ENCODE peak calls at places on chromosomes 16 and 17, in four cellular contexts. One of them, this sample, is unnamed.

GRCh38 chr17:75878174-75878998 is at the start of gene TRIM47:
- DNase-seq in HL-60: no peak
- DNase-seq in GM12878: no peak
- DNase-seq in K562: peak
- DNase-seq in this sample: no peak

GRCh38 chr17:58339775-58340622 is 11.4 kb upstream of the TSPOAP1 start:
- DNase-seq in HL-60: no peak
- DNase-seq in GM12878: no peak
- DNase-seq in K562: no peak
- DNase-seq in this sample: no peak

GRCh38 chr17:17156511-17156910 is 49.6 kb downstream of the PLD6 start:
- DNase-seq in HL-60: no peak
- DNase-seq in GM12878: no peak
- DNase-seq in K562: no peak
- DNase-seq in this sample: no peak

GRCh38 chr16:23145608-23146007 is 3.6 kb downstream of the USP31 start:
- DNase-seq in HL-60: no peak
- DNase-seq in GM12878: no peak
- DNase-seq in K562: no peak
- DNase-seq in this sample: no peak

GRCh38 chr16:6382787-6383515 is 949.7 kb upstream of the RBFOX1 start:
- DNase-seq in HL-60: no peak
- DNase-seq in GM12878: no peak
- DNase-seq in K562: no peak
- DNase-seq in this sample: no peak

GRCh38 chr17:17792551-17793377 is 44.0 kb downstream of the SREBF1 start:
- DNase-seq in HL-60: no peak
- DNase-seq in GM12878: no peak
- DNase-seq in K562: peak
- DNase-seq in this sample: no peak

GRCh38 chr16:1770328-1771071 is 843 bp downstream of the NME3 start:
- DNase-seq in HL-60: no peak
- DNase-seq in GM12878: no peak
- DNase-seq in K562: peak
- DNase-seq in this sample: peak

GRCh38 chr17:37836593-37836992 is 87.6 kb upstream of the TBC1D3K start:
- DNase-seq in HL-60: no peak
- DNase-seq in GM12878: no peak
- DNase-seq in K562: no peak
- DNase-seq in this sample: no peak

GRCh38 chr17:75031972-75032895 is 14.5 kb downstream of the ATP5PD start:
- DNase-seq in HL-60: no peak
- DNase-seq in GM12878: no peak
- DNase-seq in K562: peak
- DNase-seq in this sample: peak

GRCh38 chr16:59392911-59393310 is 658.8 kb upstream of the GOT2 start:
- DNase-seq in HL-60: no peak
- DNase-seq in GM12878: no peak
- DNase-seq in K562: no peak
- DNase-seq in this sample: no peak

GRCh38 chr17:7043544-7044268 is at the start of gene SLC16A11:
- DNase-seq in HL-60: no peak
- DNase-seq in GM12878: no peak
- DNase-seq in K562: no peak
- DNase-seq in this sample: peak

GRCh38 chr16:30534368-30535105 is at the start of gene ZNF747:
- DNase-seq in HL-60: peak
- DNase-seq in GM12878: peak
- DNase-seq in K562: peak
- DNase-seq in this sample: peak

GRCh38 chr17:17568772-17569195 is 22.7 kb downstream of the PEMT start:
- DNase-seq in HL-60: no peak
- DNase-seq in GM12878: no peak
- DNase-seq in K562: peak
- DNase-seq in this sample: peak

GRCh38 chr16:20903889-20904506 is 3.4 kb downstream of the LYRM1 start:
- DNase-seq in HL-60: no peak
- DNase-seq in GM12878: no peak
- DNase-seq in K562: no peak
- DNase-seq in this sample: no peak

GRCh38 chr17:58352843-58353719 is 1.1 kb upstream of the SUPT4H1 start:
- DNase-seq in HL-60: no peak
- DNase-seq in GM12878: no peak
- DNase-seq in K562: peak
- DNase-seq in this sample: no peak

GRCh38 chr16:67399218-67399733 is 6.0 kb upstream of the TPPP3 start:
- DNase-seq in HL-60: no peak
- DNase-seq in GM12878: no peak
- DNase-seq in K562: peak
- DNase-seq in this sample: peak

GRCh38 chr16:30113031-30113710 is at the start of gene GDPD3:
- DNase-seq in HL-60: no peak
- DNase-seq in GM12878: no peak
- DNase-seq in K562: peak
- DNase-seq in this sample: no peak

GRCh38 chr16:66300037-66300436 is 66.5 kb upstream of the CDH5 start:
- DNase-seq in HL-60: no peak
- DNase-seq in GM12878: no peak
- DNase-seq in K562: no peak
- DNase-seq in this sample: no peak

GRCh38 chr17:61294777-61295176 is 104.9 kb upstream of the TBX2 start:
- DNase-seq in HL-60: no peak
- DNase-seq in GM12878: no peak
- DNase-seq in K562: no peak
- DNase-seq in this sample: no peak

GRCh38 chr16:22161999-22162657 is at the start of gene SDR42E2:
- DNase-seq in HL-60: no peak
- DNase-seq in GM12878: no peak
- DNase-seq in K562: peak
- DNase-seq in this sample: no peak

GRCh38 chr16:4514606-4515005 is 24.0 kb downstream of the CDIP1 start:
- DNase-seq in HL-60: no peak
- DNase-seq in GM12878: no peak
- DNase-seq in K562: no peak
- DNase-seq in this sample: no peak

GRCh38 chr16:26252598-26252997 is 560.8 kb downstream of the HS3ST4 start:
- DNase-seq in HL-60: no peak
- DNase-seq in GM12878: no peak
- DNase-seq in K562: no peak
- DNase-seq in this sample: no peak

GRCh38 chr17:15123593-15124590 is 141.2 kb downstream of the PMP22 start:
- DNase-seq in HL-60: no peak
- DNase-seq in GM12878: no peak
- DNase-seq in K562: no peak
- DNase-seq in this sample: no peak

GRCh38 chr16:70808371-70808770 is 7.4 kb upstream of the VAC14 start:
- DNase-seq in HL-60: no peak
- DNase-seq in GM12878: no peak
- DNase-seq in K562: no peak
- DNase-seq in this sample: no peak

GRCh38 chr17:1366234-1366633 is 33.8 kb downstream of the YWHAE start:
- DNase-seq in HL-60: no peak
- DNase-seq in GM12878: no peak
- DNase-seq in K562: no peak
- DNase-seq in this sample: no peak

GRCh38 chr16:30430428-30430970 is 669 bp upstream of the DCTPP1 start:
- DNase-seq in HL-60: no peak
- DNase-seq in GM12878: no peak
- DNase-seq in K562: no peak
- DNase-seq in this sample: no peak

GRCh38 chr17:63137163-63137562 is 171.1 kb downstream of the TANC2 start:
- DNase-seq in HL-60: no peak
- DNase-seq in GM12878: no peak
- DNase-seq in K562: no peak
- DNase-seq in this sample: no peak

GRCh38 chr17:63138713-63139112 is 172.7 kb downstream of the TANC2 start:
- DNase-seq in HL-60: no peak
- DNase-seq in GM12878: no peak
- DNase-seq in K562: no peak
- DNase-seq in this sample: no peak

GRCh38 chr17:63142836-63143235 is 176.8 kb downstream of the TANC2 start:
- DNase-seq in HL-60: no peak
- DNase-seq in GM12878: no peak
- DNase-seq in K562: no peak
- DNase-seq in this sample: no peak

GRCh38 chr17:63139356-63139755 is 173.3 kb downstream of the TANC2 start:
- DNase-seq in HL-60: no peak
- DNase-seq in GM12878: no peak
- DNase-seq in K562: no peak
- DNase-seq in this sample: no peak

GRCh38 chr17:63140255-63140654 is 174.2 kb downstream of the TANC2 start:
- DNase-seq in HL-60: no peak
- DNase-seq in GM12878: peak
- DNase-seq in K562: no peak
- DNase-seq in this sample: no peak
- TF ChIP-seq SPI1 in HL-60: peak
- TF ChIP-seq SPI1 in GM12878: peak
- TF ChIP-seq SPI1 in K562: no peak
- TF ChIP-seq SPI1 in this sample: peak

GRCh38 chr17:44075598-44076293 is 5.2 kb downstream of the G6PC3 start:
- DNase-seq in HL-60: no peak
- DNase-seq in GM12878: no peak
- DNase-seq in K562: no peak
- DNase-seq in this sample: no peak

GRCh38 chr17:44074911-44075285 is 4.4 kb downstream of the G6PC3 start:
- DNase-seq in HL-60: no peak
- DNase-seq in GM12878: no peak
- DNase-seq in K562: no peak
- DNase-seq in this sample: no peak

GRCh38 chr17:44078412-44078811 is 7.9 kb downstream of the G6PC3 start:
- DNase-seq in HL-60: no peak
- DNase-seq in GM12878: no peak
- DNase-seq in K562: no peak
- DNase-seq in this sample: no peak

GRCh38 chr17:44077595-44077909 is 7.0 kb downstream of the G6PC3 start:
- DNase-seq in HL-60: no peak
- DNase-seq in GM12878: no peak
- DNase-seq in K562: no peak
- DNase-seq in this sample: no peak

DNA sequence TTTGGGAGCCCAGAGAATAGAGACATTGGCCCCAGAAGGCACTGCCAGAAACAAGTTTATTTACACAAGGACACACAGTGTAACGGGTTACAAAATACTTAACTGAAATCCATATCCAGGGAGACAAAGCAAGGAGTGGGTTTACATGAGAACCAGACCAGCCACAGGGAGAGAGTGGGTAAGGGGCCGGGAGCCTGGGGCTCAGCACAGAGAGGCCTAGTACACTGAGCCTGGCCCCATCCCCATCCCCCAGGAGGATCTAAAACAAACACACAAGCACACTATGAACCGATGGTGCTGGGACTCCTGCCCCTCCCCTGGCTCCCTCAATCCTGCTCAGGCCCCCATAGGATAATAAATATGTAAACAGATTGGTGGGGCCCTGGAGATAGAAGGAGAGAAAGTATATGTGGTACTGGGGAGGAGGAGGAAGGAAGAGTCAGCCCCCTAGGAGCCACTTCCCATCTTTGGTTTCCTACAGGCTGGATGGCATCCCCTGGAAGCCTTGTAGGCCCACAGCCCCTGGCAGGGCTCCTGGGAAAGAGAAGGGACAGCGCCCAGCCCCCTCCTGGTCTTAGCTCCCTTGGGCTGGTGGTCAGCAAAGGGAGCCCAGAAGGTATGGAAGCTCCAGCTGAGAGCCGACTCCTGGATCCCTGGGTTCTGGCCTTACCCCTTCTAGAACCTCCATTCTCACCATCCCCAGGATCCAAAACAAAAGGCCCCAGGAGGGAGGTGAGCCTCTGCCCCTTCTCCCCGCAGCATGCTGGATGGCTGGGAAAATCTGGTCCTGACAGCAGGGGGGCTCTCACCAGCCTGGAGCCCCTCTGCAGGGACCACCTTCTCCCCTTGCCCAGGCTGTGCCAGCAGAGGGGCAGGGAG is 6.4 kb downstream of the G6PC3 start:
- DNase-seq in HL-60: no peak
- DNase-seq in GM12878: no peak
- DNase-seq in K562: no peak
- DNase-seq in this sample: no peak
- TF ChIP-seq POLR2AphosphoS5 in HL-60: no peak
- TF ChIP-seq POLR2AphosphoS5 in GM12878: no peak
- TF ChIP-seq POLR2AphosphoS5 in K562: no peak
- TF ChIP-seq POLR2AphosphoS5 in this sample: no peak

DNA sequence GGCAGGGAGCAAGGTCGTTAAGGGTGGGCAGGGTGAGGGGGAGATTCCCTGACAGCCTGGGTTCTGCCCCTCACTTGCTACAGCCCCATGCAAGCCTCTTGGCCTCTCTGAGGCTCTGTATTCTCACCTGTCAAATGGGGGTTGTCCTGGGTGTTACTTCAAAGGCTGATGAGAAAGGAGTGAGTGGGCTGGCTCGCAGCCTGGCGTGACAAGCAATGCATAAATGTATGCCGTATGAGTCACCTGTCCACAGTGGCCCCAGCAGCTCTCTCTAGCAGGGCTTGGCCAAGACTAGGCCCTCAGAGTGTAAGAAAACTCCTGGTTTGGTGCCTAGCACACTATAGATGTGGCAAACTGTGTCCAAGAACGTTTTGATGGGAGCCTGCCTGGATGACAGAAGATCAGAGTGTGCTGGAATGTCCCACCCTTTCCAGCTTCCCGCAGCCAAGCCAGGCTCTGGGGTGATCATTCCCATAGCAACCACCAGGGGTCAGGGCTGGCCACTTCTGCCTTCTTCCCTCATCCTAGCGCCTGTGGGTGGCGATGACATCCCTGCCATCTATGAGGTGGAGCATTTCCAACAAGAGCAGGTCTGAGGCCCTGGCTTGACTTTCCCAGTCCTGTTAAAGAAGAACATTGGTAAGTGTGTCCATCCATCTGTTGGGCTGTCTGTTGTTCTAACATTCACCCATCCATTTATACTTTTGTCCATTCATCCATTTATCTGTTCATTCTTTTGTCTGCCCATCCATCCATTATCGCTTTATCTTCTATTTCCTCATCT is 37.2 kb upstream of the ADGRG1 start:
- DNase-seq in HL-60: no peak
- DNase-seq in GM12878: no peak
- DNase-seq in K562: peak
- DNase-seq in this sample: no peak
- TF ChIP-seq SPI1 in HL-60: no peak
- TF ChIP-seq SPI1 in GM12878: peak
- TF ChIP-seq SPI1 in K562: peak
- TF ChIP-seq SPI1 in this sample: no peak

GRCh38 chr17:66241839-66242238 is 12.6 kb upstream of the APOH start:
- DNase-seq in HL-60: no peak
- DNase-seq in GM12878: no peak
- DNase-seq in K562: no peak
- DNase-seq in this sample: no peak
- TF ChIP-seq POLR2AphosphoS5 in HL-60: no peak
- TF ChIP-seq POLR2AphosphoS5 in GM12878: no peak
- TF ChIP-seq POLR2AphosphoS5 in K562: no peak
- TF ChIP-seq POLR2AphosphoS5 in this sample: no peak

GRCh38 chr16:53022374-53022773 is 30.3 kb downstream of the CHD9NB start:
- DNase-seq in HL-60: no peak
- DNase-seq in GM12878: no peak
- DNase-seq in K562: peak
- DNase-seq in this sample: peak
- TF ChIP-seq SPI1 in HL-60: no peak
- TF ChIP-seq SPI1 in GM12878: no peak
- TF ChIP-seq SPI1 in K562: no peak
- TF ChIP-seq SPI1 in this sample: no peak